ENCODE peak calls at places on chromosomes 12 and 14, in ten cellular contexts. L, X, M, O, V, U, E, Z, T and W are unnamed samples.

GRCh38 chr12:67099858-67100257 is 169.3 kb upstream of the CAND1 start:
- DNase-seq in L (no peak), X (no peak), M (no peak), O (no peak), V (peak), U (no peak), E (no peak), Z (no peak), T (no peak), W (no peak)

GRCh38 chr14:34711169-34711568 is 3.2 kb downstream of the CFL2 start:
- DNase-seq in L (peak), X (no peak), M (peak), O (no peak), V (no peak), U (peak), E (peak), Z (peak), T (peak), W (peak)

GRCh38 chr12:46950116-46950515 is 124.3 kb upstream of the SLC38A4 start:
- DNase-seq in L (no peak), X (no peak), M (no peak), O (no peak), V (no peak), U (no peak), E (no peak), Z (peak), T (no peak), W (peak)

GRCh38 chr12:79452906-79453305 is 237.9 kb downstream of the PAWR start:
- DNase-seq in L (no peak), X (no peak), M (no peak), O (no peak), V (no peak), U (no peak), E (no peak), Z (no peak), T (no peak), W (no peak)

GRCh38 chr14:65750906-65751305 is 338.4 kb downstream of the FUT8 start:
- DNase-seq in L (no peak), X (no peak), M (no peak), O (no peak), V (no peak), U (no peak), E (no peak), Z (no peak), T (no peak), W (no peak)

GRCh38 chr12:45745861-45746277 is 16.4 kb downstream of the ARID2 start:
- DNase-seq in L (peak), X (no peak), M (no peak), O (no peak), V (no peak), U (no peak), E (peak), Z (no peak), T (peak), W (no peak)

GRCh38 chr12:119998471-119999245 is 9.6 kb downstream of the BICDL1 start:
- DNase-seq in L (no peak), X (no peak), M (no peak), O (no peak), V (no peak), U (no peak), E (no peak), Z (no peak), T (no peak), W (no peak)

GRCh38 chr12:14416658-14417057 is 51.2 kb downstream of the ATF7IP start:
- DNase-seq in L (peak), X (no peak), M (no peak), O (no peak), V (no peak), U (peak), E (peak), Z (peak), T (peak), W (peak)

GRCh38 chr12:16870845-16871244 is 264.9 kb upstream of the LMO3 start:
- DNase-seq in L (no peak), X (no peak), M (no peak), O (no peak), V (no peak), U (no peak), E (no peak), Z (no peak), T (no peak), W (no peak)

GRCh38 chr14:60573943-60574496 is 65.1 kb downstream of the SIX6 start:
- DNase-seq in L (no peak), X (no peak), M (no peak), O (no peak), V (no peak), U (no peak), E (no peak), Z (no peak), T (peak), W (no peak)

GRCh38 chr14:85296466-85297210 is 233.3 kb upstream of the FLRT2 start:
- DNase-seq in L (peak), X (no peak), M (no peak), O (no peak), V (no peak), U (peak), E (peak), Z (peak), T (peak), W (peak)

GRCh38 chr14:71206766-71207371 is 299.6 kb downstream of the PCNX1 start:
- DNase-seq in L (peak), X (no peak), M (no peak), O (no peak), V (peak), U (no peak), E (peak), Z (peak), T (peak), W (peak)

GRCh38 chr12:12645485-12645884 is 33.8 kb downstream of the CREBL2 start:
- DNase-seq in L (peak), X (peak), M (peak), O (no peak), V (no peak), U (no peak), E (peak), Z (peak), T (peak), W (peak)

GRCh38 chr12:31906581-31907286 is 52.5 kb upstream of the RESF1 start:
- DNase-seq in L (no peak), X (peak), M (no peak), O (no peak), V (no peak), U (no peak), E (no peak), Z (no peak), T (peak), W (no peak)

GRCh38 chr14:65926504-65926903 is 514.0 kb downstream of the FUT8 start:
- DNase-seq in L (no peak), X (no peak), M (no peak), O (no peak), V (no peak), U (no peak), E (no peak), Z (no peak), T (no peak), W (no peak)

GRCh38 chr12:52081263-52081733 is 1.8 kb downstream of the SMIM41 start:
- DNase-seq in L (no peak), X (no peak), M (no peak), O (no peak), V (peak), U (no peak), E (no peak), Z (no peak), T (no peak), W (no peak)

GRCh38 chr12:104360157-104360556 is 56.6 kb downstream of the EID3 start:
- DNase-seq in L (peak), X (no peak), M (no peak), O (no peak), V (no peak), U (no peak), E (no peak), Z (no peak), T (peak), W (peak)

GRCh38 chr12:58918475-58918874 is 1.8 kb downstream of the LRIG3 start:
- DNase-seq in L (peak), X (no peak), M (no peak), O (no peak), V (no peak), U (no peak), E (peak), Z (no peak), T (peak), W (no peak)

GRCh38 chr12:19688489-19688888 is 249.2 kb downstream of the AEBP2 start:
- DNase-seq in L (peak), X (no peak), M (no peak), O (no peak), V (no peak), U (no peak), E (no peak), Z (peak), T (peak), W (no peak)

GRCh38 chr12:127558363-127558762 is 708.6 kb upstream of the TMEM132C start:
- DNase-seq in L (no peak), X (no peak), M (no peak), O (no peak), V (no peak), U (no peak), E (peak), Z (no peak), T (no peak), W (no peak)

GRCh38 chr14:68449565-68450295 is 343.1 kb downstream of the ZFP36L1 start:
- DNase-seq in L (no peak), X (no peak), M (no peak), O (no peak), V (no peak), U (no peak), E (no peak), Z (no peak), T (peak), W (no peak)

GRCh38 chr12:59823535-59823934 is 227.7 kb downstream of the SLC16A7 start:
- DNase-seq in L (no peak), X (no peak), M (no peak), O (no peak), V (no peak), U (no peak), E (no peak), Z (no peak), T (peak), W (peak)

GRCh38 chr14:44529026-44529425 is 21.9 kb upstream of the FSCB start:
- DNase-seq in L (peak), X (no peak), M (no peak), O (no peak), V (no peak), U (peak), E (peak), Z (no peak), T (peak), W (no peak)

GRCh38 chr12:116381744-116382455 is 104.4 kb upstream of the MED13L start:
- DNase-seq in L (peak), X (no peak), M (no peak), O (peak), V (no peak), U (peak), E (peak), Z (peak), T (peak), W (peak)

GRCh38 chr14:94823556-94824341 is 53.8 kb upstream of the GSC start:
- DNase-seq in L (peak), X (no peak), M (no peak), O (no peak), V (no peak), U (no peak), E (no peak), Z (no peak), T (peak), W (no peak)

GRCh38 chr14:99793213-99794155 is at the start of gene EML1:
- DNase-seq in L (peak), X (peak), M (peak), O (peak), V (peak), U (peak), E (peak), Z (peak), T (peak), W (peak)

GRCh38 chr12:25276199-25276937 is 25.6 kb upstream of the KRAS start:
- DNase-seq in L (peak), X (no peak), M (peak), O (no peak), V (no peak), U (peak), E (peak), Z (peak), T (peak), W (peak)

GRCh38 chr14:44768935-44769334 is 192.8 kb downstream of the KLHL28 start:
- DNase-seq in L (no peak), X (no peak), M (no peak), O (no peak), V (no peak), U (no peak), E (no peak), Z (no peak), T (no peak), W (no peak)

GRCh38 chr12:57126561-57126960 is 1.7 kb upstream of the LRP1 start:
- DNase-seq in L (no peak), X (no peak), M (peak), O (no peak), V (no peak), U (no peak), E (no peak), Z (no peak), T (no peak), W (no peak)

GRCh38 chr14:86035882-86036281 is 505.9 kb downstream of the FLRT2 start:
- DNase-seq in L (no peak), X (peak), M (no peak), O (peak), V (no peak), U (peak), E (no peak), Z (no peak), T (peak), W (peak)

GRCh38 chr12:61923152-61923551 is 337.1 kb upstream of the USP15 start:
- DNase-seq in L (no peak), X (no peak), M (no peak), O (no peak), V (no peak), U (no peak), E (no peak), Z (no peak), T (no peak), W (no peak)

DNA sequence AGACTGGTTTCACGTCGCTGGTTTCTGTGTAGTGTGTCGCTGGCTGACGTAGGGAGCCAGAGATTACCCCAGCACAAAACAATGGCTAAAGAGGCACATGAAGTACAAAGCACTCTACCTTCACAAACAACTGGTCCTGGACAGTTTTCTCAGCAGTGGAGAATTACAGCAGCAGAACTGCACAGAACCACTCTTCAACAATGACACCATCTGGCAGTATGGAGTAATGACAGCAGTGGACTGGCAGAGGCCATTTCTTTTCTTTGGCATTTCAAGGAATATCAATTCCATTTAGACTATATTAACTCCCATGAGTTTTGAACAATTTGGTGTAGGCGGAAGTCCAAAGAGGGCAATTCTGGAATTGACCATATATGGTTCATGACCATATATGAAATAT is 1074.1 kb downstream of the AACS start:
- DNase-seq in L (no peak), X (no peak), M (no peak), O (no peak), V (no peak), U (no peak), E (no peak), Z (no peak), T (no peak), W (no peak)
- TF ChIP-seq CTCF in L (no peak), X (peak), M (no peak), O (peak), V (no peak), U (no peak), E (peak), Z (no peak), T (peak), W (peak)

GRCh38 chr14:105168093-105168420 is 519 bp downstream of the JAG2 start:
- DNase-seq in L (no peak), X (no peak), M (no peak), O (no peak), V (no peak), U (no peak), E (no peak), Z (no peak), T (no peak), W (no peak)

GRCh38 chr14:105169776-105170655 is 1.4 kb upstream of the JAG2 start:
- DNase-seq in L (no peak), X (no peak), M (no peak), O (no peak), V (no peak), U (no peak), E (no peak), Z (no peak), T (no peak), W (no peak)

GRCh38 chr14:105168496-105168978 is at the start of gene JAG2:
- DNase-seq in L (peak), X (no peak), M (peak), O (no peak), V (peak), U (peak), E (no peak), Z (peak), T (no peak), W (no peak)

GRCh38 chr14:105167303-105168092 is 1.1 kb downstream of the JAG2 start:
- DNase-seq in L (no peak), X (no peak), M (peak), O (no peak), V (no peak), U (peak), E (no peak), Z (peak), T (no peak), W (no peak)

DNA sequence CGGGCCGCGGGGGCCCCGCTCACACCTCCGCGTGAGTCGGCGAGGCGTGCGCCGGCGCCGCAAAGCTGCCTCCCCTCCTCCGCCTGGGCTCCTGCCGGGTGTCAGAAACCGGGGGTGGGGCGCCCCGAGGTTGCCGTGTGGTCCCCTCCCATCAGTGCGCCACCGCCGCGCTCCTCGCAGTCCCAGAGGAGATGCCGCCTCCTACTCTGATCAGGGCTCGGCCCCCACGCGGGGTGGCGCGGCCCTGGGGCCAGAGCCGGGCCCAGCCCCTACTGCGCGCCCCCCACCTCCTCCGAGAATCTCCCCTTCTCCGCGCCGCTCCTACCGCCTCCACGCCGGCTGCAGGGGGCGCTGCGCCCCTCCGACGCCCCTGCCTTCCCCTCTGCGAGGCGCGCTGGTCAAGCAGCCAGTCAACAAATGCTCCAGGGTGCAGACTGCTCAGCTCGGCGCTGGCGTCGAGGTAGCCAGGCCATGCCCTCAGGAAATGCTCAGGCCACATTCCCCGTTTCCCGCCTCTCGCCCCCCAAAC is 467 bp upstream of the JAG2 start:
- DNase-seq in L (no peak), X (no peak), M (no peak), O (peak), V (no peak), U (peak), E (no peak), Z (no peak), T (no peak), W (no peak)
- TF ChIP-seq CTCF in L (peak), X (no peak), M (no peak), O (peak), V (peak), U (peak), E (peak), Z (peak), T (peak), W (peak)

GRCh38 chr12:27031531-27031930 is 9.2 kb downstream of the MED21 start:
- DNase-seq in L (peak), X (no peak), M (no peak), O (no peak), V (no peak), U (no peak), E (no peak), Z (no peak), T (no peak), W (no peak)

GRCh38 chr12:27032679-27033078 is 10.3 kb downstream of the MED21 start:
- DNase-seq in L (no peak), X (no peak), M (no peak), O (no peak), V (no peak), U (no peak), E (no peak), Z (no peak), T (no peak), W (no peak)

DNA sequence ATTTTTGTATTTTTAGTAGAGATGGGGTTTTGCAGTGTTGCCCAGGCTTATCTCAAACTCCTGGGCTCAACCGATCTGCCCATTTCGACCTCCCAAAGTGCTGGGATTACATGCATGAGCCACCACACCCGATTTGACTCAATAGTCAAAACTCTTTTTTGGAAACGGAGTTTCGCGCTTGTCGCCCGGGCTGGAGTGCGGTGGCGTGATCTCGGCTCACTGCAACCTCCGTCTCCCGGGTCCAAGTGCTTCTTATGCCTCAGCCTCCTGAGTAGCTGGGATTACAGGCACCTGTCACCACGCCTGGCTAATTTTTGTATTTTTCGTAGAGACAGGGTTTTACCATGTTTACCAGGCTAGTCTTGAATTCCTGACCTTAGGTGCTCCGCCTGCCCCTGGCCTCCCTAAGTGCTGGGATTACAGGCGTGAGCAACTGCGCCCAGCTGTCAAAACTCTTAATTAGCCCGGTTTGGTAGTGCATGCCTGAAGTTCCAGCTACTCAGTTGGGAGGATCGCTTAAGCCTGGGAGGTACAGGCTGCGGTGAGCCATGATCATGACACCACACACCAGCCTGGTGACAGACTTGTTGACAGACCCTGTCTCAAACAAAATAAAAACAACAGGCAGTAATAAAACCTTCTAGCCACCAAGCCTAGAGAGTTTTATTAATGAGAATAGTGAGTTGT is 12.4 kb downstream of the MED21 start:
- DNase-seq in L (no peak), X (no peak), M (no peak), O (no peak), V (no peak), U (no peak), E (no peak), Z (no peak), T (no peak), W (no peak)
- TF ChIP-seq CTCF in L (no peak), X (no peak), M (no peak), O (no peak), V (no peak), U (no peak), E (no peak), Z (no peak), T (no peak), W (no peak)

GRCh38 chr12:91695964-91696363 is 449.7 kb downstream of the BTG1 start:
- DNase-seq in L (no peak), X (no peak), M (no peak), O (no peak), V (no peak), U (no peak), E (no peak), Z (no peak), T (no peak), W (no peak)
- TF ChIP-seq CTCF in L (no peak), X (no peak), M (no peak), O (no peak), V (no peak), U (no peak), E (no peak), Z (no peak), T (no peak), W (no peak)

GRCh38 chr12:71371132-71371531 is 68.5 kb upstream of the LGR5 start:
- DNase-seq in L (peak), X (no peak), M (no peak), O (no peak), V (no peak), U (no peak), E (no peak), Z (no peak), T (peak), W (no peak)
- TF ChIP-seq CTCF in L (no peak), X (no peak), M (no peak), O (peak), V (no peak), U (peak), E (no peak), Z (no peak), T (peak), W (no peak)

GRCh38 chr12:123269395-123269892 is 2.2 kb downstream of the CDK2AP1 start:
- DNase-seq in L (peak), X (no peak), M (peak), O (peak), V (peak), U (peak), E (peak), Z (no peak), T (peak), W (peak)
- TF ChIP-seq CTCF in L (no peak), X (no peak), M (no peak), O (no peak), V (no peak), U (peak), E (no peak), Z (no peak), T (no peak), W (peak)